ENCODE peak calls at places on chromosomes 11 and 22, in four cellular contexts. Y, A, D and P are unnamed samples.

GRCh38 chr11:46036969-46037368 is 84.3 kb downstream of the PHF21A start:
- DNase-seq in Y (no peak), D (no peak), A (no peak), P (no peak)

GRCh38 chr11:133047036-133047800 is 485.1 kb downstream of the OPCML start:
- DNase-seq in Y (no peak), A (no peak), D (no peak), P (no peak)

GRCh38 chr11:116696381-116696941 is 76.3 kb downstream of the BUD13 start:
- DNase-seq in Y (no peak), D (no peak), A (no peak), P (no peak)

GRCh38 chr11:1148752-1149180 is 9.0 kb upstream of the MUC5AC start:
- DNase-seq in A (no peak), Y (no peak), D (no peak), P (no peak)

GRCh38 chr22:45239378-45240136 is 1.1 kb downstream of the KIAA0930 start:
- DNase-seq in D (no peak), A (no peak), Y (no peak), P (no peak)

GRCh38 chr11:118953265-118953664 is 2.8 kb upstream of the UPK2 start:
- DNase-seq in Y (no peak), D (no peak), A (no peak), P (peak)

GRCh38 chr11:2208691-2209369 is 37.2 kb upstream of the TH start:
- DNase-seq in Y (no peak), A (no peak), D (no peak), P (no peak)

GRCh38 chr22:22479116-22479515 is 29.4 kb downstream of the ZNF280B start:
- DNase-seq in D (no peak), A (no peak), Y (no peak), P (no peak)

GRCh38 chr11:17489729-17490128 is 13.1 kb upstream of the ABCC8 start:
- DNase-seq in A (no peak), D (no peak), Y (no peak), P (no peak)

GRCh38 chr11:106627694-106628093 is 390.6 kb downstream of the GUCY1A2 start:
- DNase-seq in A (no peak), D (no peak), Y (no peak), P (no peak)

GRCh38 chr11:68312780-68313573 is 586 bp downstream of the LRP5 start:
- DNase-seq in A (no peak), D (no peak), Y (no peak), P (no peak)

GRCh38 chr22:44664149-44664548 is 37.9 kb upstream of the PRR5 start:
- DNase-seq in D (no peak), Y (no peak), A (no peak), P (no peak)

GRCh38 chr11:44030276-44030932 is 17.4 kb upstream of the ACCSL start:
- DNase-seq in D (no peak), A (no peak), Y (no peak), P (no peak)

GRCh38 chr11:2792376-2793250 is 92.8 kb upstream of the KCNQ1OT1 start:
- DNase-seq in A (no peak), Y (no peak), D (no peak), P (no peak)